ENCODE peak calls at places on chromosomes 12 and 14, in four cellular contexts. X is A673, G is tibial artery, R is neuronal stem cell. D is an unnamed sample. For H3K4me1, the result is how much of the 10 kb centered on the place peaks cover.

GRCh38 chr12:52647601-52648000 is 4.4 kb downstream of the KRT2 start:
- DNase-seq in X (no peak), G (no peak), R (no peak), D (no peak)

GRCh38 chr14:71498151-71498734 is 434.0 kb upstream of the RGS6 start:
- DNase-seq in X (no peak), G (no peak), R (no peak), D (no peak)

GRCh38 chr12:6772331-6772695 is at the start of gene LAG3:
- DNase-seq in X (no peak), G (no peak), R (no peak), D (no peak)

GRCh38 chr12:54026640-54027441 is 1.4 kb upstream of the HOXC6 start:
- DNase-seq in X (no peak), G (no peak), R (no peak), D (no peak)

GRCh38 chr14:106823552-106823951 is 1297.2 kb downstream of the TMEM121 start:
- DNase-seq in X (no peak), G (no peak), R (no peak), D (no peak)

GRCh38 chr12:22126758-22127157 is 80.7 kb downstream of the CMAS start:
- DNase-seq in X (no peak), G (no peak), R (no peak), D (no peak)

GRCh38 chr12:40226652-40227051 is 1.9 kb downstream of the LRRK2 start:
- DNase-seq in X (peak), G (peak), R (no peak), D (peak)

GRCh38 chr12:8011331-8011730 is 21.2 kb upstream of the FOXJ2 start:
- DNase-seq in X (no peak), G (no peak), R (no peak), D (no peak)

GRCh38 chr14:91027556-91027955 is 32.9 kb downstream of the RPS6KA5 start:
- DNase-seq in X (no peak), G (no peak), R (no peak), D (no peak)

GRCh38 chr12:3042394-3042793 is 34.8 kb upstream of the TSPAN9 start:
- DNase-seq in X (peak), G (peak), R (no peak), D (no peak)

GRCh38 chr12:89928467-89928866 is 219.8 kb upstream of the ATP2B1 start:
- DNase-seq in X (no peak), G (no peak), R (no peak), D (no peak)

GRCh38 chr12:29754235-29755189 is 29.2 kb downstream of the TMTC1 start:
- DNase-seq in X (peak), G (no peak), R (no peak), D (no peak)

DNA sequence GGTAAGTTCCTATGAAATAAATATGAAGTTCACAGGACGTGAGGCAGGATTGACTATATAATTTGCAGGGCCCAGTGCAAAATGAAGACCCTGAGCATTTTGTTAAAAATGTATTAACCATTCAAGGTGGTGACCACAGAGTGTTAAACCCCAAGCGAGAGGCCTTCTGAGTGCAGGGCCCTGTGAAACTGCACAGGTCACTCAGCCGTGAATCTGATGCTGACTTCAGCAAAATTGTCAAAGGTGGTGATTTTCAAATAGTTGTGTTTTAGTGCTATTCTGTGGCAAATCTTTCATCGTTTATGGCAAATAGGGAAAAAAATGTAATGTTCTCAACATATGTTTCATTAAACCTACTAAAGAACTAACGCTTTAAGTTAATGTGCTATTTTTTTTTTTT is 334.0 kb upstream of the NAV3 start:
- DNase-seq in X (no peak), G (no peak), R (no peak), D (no peak)
- H3K4me1 ChIP-seq in X (under half), G (under half), R (under half), D (under half)

DNA sequence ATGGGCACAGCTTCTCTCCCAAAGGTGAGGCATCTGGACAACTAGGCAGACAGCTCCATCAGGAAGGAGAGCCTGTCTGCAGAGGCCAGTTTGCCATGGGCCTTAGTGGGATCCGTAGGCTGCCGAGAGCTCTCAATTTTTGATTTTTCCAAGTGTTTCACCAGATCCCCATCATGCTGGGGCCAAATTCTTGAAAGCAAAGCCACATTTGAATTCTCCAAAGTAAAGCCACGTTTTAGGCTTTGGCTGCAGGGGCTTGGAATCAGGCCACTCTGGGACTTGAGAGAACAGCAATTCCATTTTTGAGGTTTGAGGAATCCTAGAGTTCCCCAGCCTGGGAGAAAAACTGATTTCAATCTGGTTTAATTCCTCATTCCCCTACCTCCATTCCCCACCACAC is 339.9 kb upstream of the TBX3 start:
- DNase-seq in X (no peak), G (no peak), R (no peak), D (no peak)
- H3K27ac ChIP-seq in X (no peak), G (no peak), R (no peak), D (no peak)

DNA sequence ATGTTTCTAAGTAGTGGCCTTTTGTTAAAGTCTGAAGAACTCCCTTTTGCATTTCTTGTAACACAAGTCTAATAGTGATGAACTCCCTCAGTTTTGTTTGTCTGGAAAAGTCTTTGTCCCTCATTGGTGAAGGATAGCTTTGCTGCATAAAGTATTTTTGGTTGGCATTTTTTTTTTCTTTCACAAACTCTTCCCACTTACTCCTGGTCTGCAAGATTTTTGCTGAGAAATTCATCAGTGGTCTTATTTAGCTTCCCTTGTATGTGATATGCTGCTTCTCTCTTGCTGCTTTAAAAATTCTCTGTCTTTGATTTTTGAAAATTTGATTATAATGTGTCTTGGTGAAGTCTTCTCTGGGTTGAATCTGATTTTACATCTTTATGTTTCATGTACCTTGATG is 22.7 kb downstream of the TRMT5 start:
- DNase-seq in X (no peak), G (no peak), R (no peak), D (no peak)
- H3K4me1 ChIP-seq in X (under half), G (under half), R (under half), D (under half)

DNA sequence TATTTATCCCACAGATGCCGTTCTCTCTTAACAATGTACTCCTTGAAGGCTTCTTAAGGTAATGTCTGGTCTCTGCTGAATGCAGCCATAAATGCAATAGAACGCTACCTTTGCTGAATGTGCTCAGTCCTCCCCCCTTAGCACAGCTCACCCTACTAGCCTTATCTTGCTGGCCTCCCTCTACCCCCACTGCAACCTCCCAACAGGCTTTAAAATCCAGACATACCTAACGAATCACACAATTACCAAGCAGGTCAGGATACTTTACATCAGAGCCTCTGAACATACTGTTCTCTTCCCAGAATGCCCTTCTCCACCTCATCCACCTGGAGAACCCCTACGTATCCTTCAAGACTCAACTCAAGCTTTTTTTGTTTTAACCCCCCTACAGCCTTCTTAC is 51.0 kb upstream of the CRADD start:
- DNase-seq in X (no peak), G (no peak), R (no peak), D (no peak)
- H3K27ac ChIP-seq in X (no peak), G (no peak), R (no peak), D (no peak)